ENCODE peak calls at places on chromosomes 3 and 15, in four cellular contexts. F is transverse colon, E is esophagus muscularis mucosa, A is suprapubic skin. L is an unnamed sample.

GRCh38 chr3:156665296-156665695 is 9.1 kb upstream of the TIPARP start:
- DNase-seq in A (no peak), F (no peak), E (no peak), L (no peak)

GRCh38 chr15:29800441-29801366 is 21.6 kb downstream of the TJP1 start:
- DNase-seq in A (no peak), E (no peak), F (no peak), L (no peak)

GRCh38 chr3:98770261-98771039 is 7.3 kb downstream of the ST3GAL6 start:
- DNase-seq in E (no peak), F (peak; percentile 53), A (no peak), L (no peak)

GRCh38 chr3:185865277-185865676 is 40.4 kb upstream of the IGF2BP2 start:
- DNase-seq in F (no peak), E (no peak), A (no peak), L (no peak)

GRCh38 chr3:87228316-87228715 is 1.2 kb downstream of the CHMP2B start:
- DNase-seq in F (no peak), E (no peak), A (no peak), L (no peak)

GRCh38 chr15:73723146-73723545 is 30.0 kb downstream of the INSYN1 start:
- DNase-seq in E (no peak), A (no peak), F (no peak), L (no peak)

GRCh38 chr3:98733778-98734281 is 29.3 kb upstream of the ST3GAL6 start:
- DNase-seq in F (peak; percentile 13), A (no peak), E (no peak), L (no peak)

GRCh38 chr3:124774841-124775402 is 44.7 kb downstream of the UMPS start:
- DNase-seq in E (no peak), F (no peak), A (no peak), L (no peak)

GRCh38 chr15:25175033-25175788 is 220.4 kb downstream of the SNRPN start:
- DNase-seq in A (no peak), F (no peak), E (peak; percentile 57), L (no peak)

GRCh38 chr3:9088431-9089353 is 125.4 kb upstream of the RAD18 start:
- DNase-seq in A (no peak), E (no peak), F (peak; percentile 26), L (no peak)

GRCh38 chr15:97759363-97759762 is 201.1 kb upstream of the ARRDC4 start:
- DNase-seq in F (no peak), E (no peak), A (no peak), L (no peak)

GRCh38 chr3:113946831-113947230 is 982 bp upstream of the ZDHHC23 start:
- DNase-seq in A (no peak), E (no peak), F (no peak), L (no peak)

GRCh38 chr3:6220361-6220957 is 640.5 kb upstream of the GRM7 start:
- DNase-seq in F (no peak), E (no peak), A (no peak), L (no peak)

GRCh38 chr3:120470870-120471269 is 20.1 kb upstream of the FSTL1 start:
- DNase-seq in A (no peak), E (no peak), F (no peak), L (no peak)

GRCh38 chr3:71723452-71724170 is 1.6 kb downstream of the EIF4E3 start:
- DNase-seq in A (no peak), E (no peak), F (no peak), L (peak; percentile 12)

GRCh38 chr3:99848433-99848832 is 30.8 kb downstream of the CMSS1 start:
- DNase-seq in F (no peak), A (no peak), E (no peak), L (no peak)
- TF ChIP-seq POLR2AphosphoS5 in F (no peak), A (no peak), E (no peak), L (no peak)

GRCh38 chr3:150729682-150730360 is 26.1 kb upstream of the ERICH6 start:
- DNase-seq in E (no peak), A (no peak), F (no peak), L (no peak)

GRCh38 chr3:150725548-150725947 is 21.8 kb upstream of the ERICH6 start:
- DNase-seq in A (no peak), F (peak; percentile 75), E (no peak), L (no peak)

GRCh38 chr3:150733373-150733935 is 29.5 kb downstream of the SIAH2 start:
- DNase-seq in E (no peak), A (no peak), F (no peak), L (no peak)

GRCh38 chr3:150723946-150724345 is 20.2 kb upstream of the ERICH6 start:
- DNase-seq in F (peak; percentile 49), A (no peak), E (no peak), L (no peak)

DNA sequence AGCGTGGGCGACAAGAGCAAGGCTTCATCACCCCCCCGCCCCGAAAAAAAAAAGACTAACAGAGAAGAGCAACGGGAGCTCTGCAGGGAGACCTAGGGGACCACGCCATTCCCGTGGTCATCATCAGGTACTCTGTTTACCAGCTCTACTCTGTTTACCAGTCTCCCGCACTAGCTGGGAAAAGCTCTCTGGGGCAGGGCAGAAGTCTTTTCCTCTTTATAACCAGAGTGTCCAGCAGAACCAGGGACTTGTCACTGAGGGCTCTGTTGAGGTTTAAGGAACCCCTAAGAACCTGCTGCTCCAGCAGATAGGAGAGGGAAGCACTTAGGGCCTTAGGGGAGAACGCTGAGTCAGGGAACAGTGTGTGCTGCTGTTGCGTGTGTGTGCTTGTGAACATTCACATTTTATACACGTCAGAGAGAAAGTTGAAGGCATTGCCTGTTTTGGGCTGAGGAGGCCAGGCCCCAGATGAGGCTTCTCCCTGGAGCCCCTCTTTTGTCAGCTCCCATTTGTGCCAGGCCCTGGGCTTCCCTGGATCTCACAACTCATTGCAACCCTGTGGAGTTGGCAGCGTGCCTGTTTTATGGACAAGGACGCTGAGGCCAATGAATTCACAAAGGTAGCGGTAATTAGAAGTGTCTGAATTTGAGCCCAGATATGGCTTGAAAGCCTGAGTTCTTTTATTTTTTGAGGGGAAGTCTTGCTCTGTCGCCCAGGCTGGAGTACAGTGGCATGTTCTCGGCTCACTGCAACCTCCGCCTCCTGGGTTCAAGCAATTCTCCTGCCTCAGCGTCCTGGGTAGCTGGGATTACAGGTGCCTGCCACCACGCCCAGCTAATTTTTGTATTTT is 24.2 kb upstream of the ERICH6 start:
- DNase-seq in A (no peak), F (peak; percentile 35), E (no peak), L (no peak)
- TF ChIP-seq POLR2A in A (no peak), F (peak; percentile 35), E (no peak), L (no peak)

DNA sequence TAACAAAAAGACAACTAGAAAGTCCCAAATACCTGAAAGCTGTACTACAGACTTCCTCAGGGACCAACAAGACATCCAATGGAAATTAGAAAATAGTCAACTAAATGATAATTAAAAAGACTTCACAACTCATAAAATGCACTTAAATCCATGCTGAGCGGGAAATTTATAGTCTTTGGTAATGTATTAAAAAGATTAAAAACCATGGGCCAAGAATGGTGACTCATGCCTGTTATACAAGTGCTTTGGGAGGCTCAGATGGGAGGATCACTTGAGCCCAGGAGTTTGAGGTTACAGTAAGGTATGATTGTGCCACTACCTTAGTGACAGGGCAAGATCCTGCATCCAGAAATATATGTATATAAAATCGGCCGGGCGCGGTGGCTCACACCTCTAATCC is 45.0 kb downstream of the CPEB1 start:
- DNase-seq in A (no peak), F (no peak), E (no peak), L (no peak)
- TF ChIP-seq POLR2AphosphoS5 in A (no peak), F (no peak), E (no peak), L (no peak)

GRCh38 chr3:188685789-188686188 is 486.0 kb upstream of the TPRG1 start:
- DNase-seq in E (no peak), A (no peak), F (no peak), L (no peak)

GRCh38 chr3:188686319-188686718 is 485.5 kb upstream of the TPRG1 start:
- DNase-seq in F (no peak), A (no peak), E (no peak), L (no peak)

GRCh38 chr3:188682316-188682715 is 489.5 kb upstream of the TPRG1 start:
- DNase-seq in E (no peak), F (no peak), A (no peak), L (no peak)

GRCh38 chr3:188680189-188680588 is 491.6 kb upstream of the TPRG1 start:
- DNase-seq in A (no peak), F (no peak), E (no peak), L (no peak)

GRCh38 chr3:188683032-188683491 is 488.7 kb upstream of the TPRG1 start:
- DNase-seq in A (no peak), E (no peak), F (no peak), L (no peak)
- TF ChIP-seq POLR2A in A (no peak), E (no peak), F (no peak), L (no peak)

DNA sequence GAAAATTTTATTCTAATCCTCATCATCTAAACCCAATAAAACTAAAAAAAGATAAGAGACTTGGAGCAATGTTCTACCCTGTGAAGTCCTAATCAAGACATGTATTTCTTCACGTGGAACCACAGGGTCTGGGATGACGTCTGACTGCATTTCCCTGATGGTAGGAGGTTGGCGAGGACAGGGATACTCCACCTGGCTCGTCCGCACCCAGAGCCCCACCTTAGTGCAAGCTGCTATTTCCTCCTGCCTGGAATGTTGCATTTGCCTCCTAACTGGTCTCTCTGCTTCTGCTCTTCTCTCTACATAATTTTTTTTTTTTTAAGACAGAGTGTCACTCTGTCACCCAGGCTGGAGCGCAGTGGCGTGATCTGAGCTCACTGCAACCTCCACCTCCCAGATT is 57.7 kb upstream of the RASGRP1 start:
- DNase-seq in F (peak; percentile 71), E (no peak), A (no peak), L (no peak)
- TF ChIP-seq POLR2AphosphoS5 in F (no peak), E (no peak), A (no peak), L (no peak)

DNA sequence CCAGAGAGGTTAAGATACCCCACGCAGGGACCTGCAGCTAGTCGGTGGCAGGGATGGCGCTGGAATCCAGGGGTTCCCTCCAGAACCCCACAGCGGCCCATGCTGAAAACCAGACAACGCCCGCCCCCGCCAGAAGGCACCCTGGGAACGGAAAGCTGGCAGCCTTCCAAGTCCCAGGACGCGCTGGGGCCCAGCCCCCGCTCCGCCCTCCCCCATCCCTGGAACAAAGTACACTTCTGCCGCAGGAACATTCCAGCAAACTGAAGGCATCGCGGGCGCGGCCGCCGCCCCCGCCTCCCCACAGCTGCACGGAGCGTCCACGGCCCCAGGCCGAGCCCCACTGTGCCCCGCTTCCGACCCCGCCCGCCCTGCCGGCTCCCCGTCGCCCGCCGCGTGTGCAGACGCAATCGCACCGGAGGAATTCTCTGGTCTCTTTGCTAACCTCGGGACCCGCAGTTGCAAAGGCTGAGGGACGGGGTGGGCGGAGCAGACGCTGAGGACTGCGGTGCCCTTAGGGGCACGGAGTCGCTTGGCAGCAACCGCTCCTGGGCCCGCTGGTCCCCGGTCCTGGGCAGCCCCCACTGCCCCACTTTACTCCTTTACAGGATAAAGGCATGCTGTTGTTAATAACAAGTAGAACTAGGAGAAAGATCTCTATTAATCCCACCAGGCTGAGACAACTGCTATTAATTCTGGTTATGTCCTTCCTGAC is 44.8 kb upstream of the RNU6-1 start:
- DNase-seq in F (peak; percentile 92), E (peak; percentile 94), A (peak; percentile 86), L (peak; percentile 38)
- TF ChIP-seq POLR2A in F (peak; percentile 68), E (no peak), A (no peak), L (no peak)

GRCh38 chr3:187740446-187741399 is 4.5 kb downstream of the BCL6 start:
- DNase-seq in A (peak; percentile 88), E (peak; percentile 94), F (peak; percentile 76), L (no peak)
- TF ChIP-seq POLR2AphosphoS5 in A (peak; percentile 46), E (no peak), F (peak; percentile 33), L (no peak)